ENCODE peak calls at places on chromosomes 2 and 18, in eight cellular contexts. U is transverse colon, B is Panc1, K is stomach, O is suprapubic skin, Q is HCT116, C is breast epithelium, X is esophagus muscularis mucosa. A is an unnamed sample.

GRCh38 chr2:121529439-121530209 is 1.1 kb upstream of the RNU4ATAC start:
- DNase-seq in K (peak), B (no peak), Q (no peak), O (peak), C (no peak), U (peak), X (peak), A (peak)

GRCh38 chr2:134320930-134321329 is 67.1 kb downstream of the MGAT5 start:
- DNase-seq in K (no peak), O (no peak), B (no peak), X (no peak), C (no peak), U (peak), Q (no peak), A (no peak)

GRCh38 chr2:52542297-52542696 is 1225.3 kb upstream of the CHAC2 start:
- DNase-seq in Q (no peak), K (no peak), O (no peak), B (no peak), U (no peak), C (no peak), X (no peak), A (no peak)

GRCh38 chr2:26692814-26693286 is 328 bp downstream of the KCNK3 start:
- DNase-seq in O (no peak), K (no peak), C (no peak), B (no peak), U (no peak), Q (no peak), X (no peak), A (no peak)

GRCh38 chr2:222907790-222908431 is 47.1 kb downstream of the ACSL3 start:
- DNase-seq in Q (no peak), O (no peak), K (no peak), B (no peak), C (no peak), U (no peak), X (no peak), A (no peak)

GRCh38 chr18:53797998-53798397 is 426.5 kb downstream of the MBD2 start:
- DNase-seq in C (no peak), Q (no peak), X (no peak), U (peak), O (no peak), K (no peak), B (no peak), A (no peak)

GRCh38 chr2:219713110-219713509 is 85.7 kb downstream of the SLC4A3 start:
- DNase-seq in U (no peak), X (peak), B (no peak), C (no peak), K (no peak), O (no peak), Q (no peak), A (no peak)

GRCh38 chr2:204074434-204074833 is 137.9 kb downstream of the ICOS start:
- DNase-seq in X (no peak), O (no peak), B (no peak), Q (no peak), C (no peak), U (no peak), K (no peak), A (no peak)

GRCh38 chr2:212484563-212485080 is 54.0 kb downstream of the ERBB4 start:
- DNase-seq in U (no peak), K (no peak), C (no peak), B (no peak), X (no peak), O (no peak), Q (no peak), A (no peak)

DNA sequence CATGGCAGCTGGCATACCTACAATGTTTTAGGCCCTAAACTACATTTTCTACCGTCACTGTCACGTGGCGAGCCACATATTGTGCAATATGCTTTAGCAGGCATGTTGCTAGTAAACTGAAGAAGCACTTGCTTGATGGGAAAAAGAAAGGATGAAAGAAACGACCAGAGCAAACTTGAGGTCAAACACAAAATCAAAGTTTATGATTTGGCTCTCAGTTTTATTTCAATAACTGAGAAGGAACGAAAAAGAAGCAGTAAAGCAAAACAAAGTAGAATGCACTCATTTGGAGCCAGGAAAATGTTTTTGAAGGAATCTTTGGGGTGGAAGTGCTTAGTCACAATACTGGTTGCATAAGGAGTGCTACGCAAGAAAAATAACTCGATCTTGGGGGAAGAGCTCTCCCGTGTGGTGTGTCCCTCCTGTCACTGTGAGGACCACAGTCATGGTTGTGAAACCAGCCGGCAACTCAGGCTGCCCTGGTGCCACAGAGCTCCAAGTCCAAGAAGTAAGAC is 349.8 kb downstream of the RBM43 start:
- DNase-seq in K (peak), O (peak), Q (no peak), B (peak), U (peak), C (no peak), X (no peak), A (no peak)
- H3K4me3 ChIP-seq in K (no peak), O (no peak), Q (no peak), B (no peak), U (no peak), C (peak), X (no peak), A (no peak)

GRCh38 chr18:3596324-3597158 is 146.6 kb downstream of the TGIF1 start:
- DNase-seq in K (peak), B (no peak), C (no peak), X (no peak), Q (no peak), U (peak), O (no peak), A (no peak)
- TF ChIP-seq POLR2AphosphoS5 in K (peak), B (peak), C (peak), X (no peak), Q (peak), U (peak), O (no peak), A (no peak)

DNA sequence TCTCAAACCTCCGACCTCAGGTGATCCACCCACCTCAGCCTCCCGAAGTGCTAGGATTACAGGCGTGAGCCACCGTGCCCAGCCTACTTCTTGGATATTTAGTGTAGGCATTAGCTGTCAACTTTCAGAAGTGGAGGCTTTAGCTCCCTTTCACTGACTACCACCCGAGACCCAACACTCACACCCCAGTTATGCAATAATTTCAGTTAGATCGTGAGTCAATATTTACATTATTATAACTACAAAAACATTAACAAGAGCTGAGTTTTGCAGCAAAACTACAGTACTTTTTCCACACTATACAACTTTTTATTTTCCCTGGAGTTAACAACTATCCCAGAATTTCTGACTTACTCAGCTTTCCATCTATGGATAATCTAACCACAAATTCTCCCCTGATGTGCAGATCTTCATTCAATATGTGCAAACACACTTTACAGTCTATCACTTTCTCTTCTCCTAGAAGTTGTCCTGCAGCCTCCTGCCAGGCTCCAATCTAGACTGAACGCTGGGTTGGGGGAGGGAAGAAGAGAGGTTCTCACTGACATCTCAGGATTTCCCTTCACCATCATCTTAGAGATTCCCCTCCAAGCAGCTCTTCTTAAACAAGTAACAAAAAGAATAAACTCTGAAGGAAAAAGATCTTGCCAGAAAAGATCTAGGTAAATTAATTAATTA is 10.1 kb downstream of the TBC1D8 start:
- DNase-seq in O (no peak), X (no peak), B (no peak), Q (no peak), K (no peak), U (no peak), C (no peak), A (no peak)
- H3K4me3 ChIP-seq in O (no peak), X (no peak), B (peak), Q (no peak), K (no peak), U (no peak), C (no peak), A (no peak)

DNA sequence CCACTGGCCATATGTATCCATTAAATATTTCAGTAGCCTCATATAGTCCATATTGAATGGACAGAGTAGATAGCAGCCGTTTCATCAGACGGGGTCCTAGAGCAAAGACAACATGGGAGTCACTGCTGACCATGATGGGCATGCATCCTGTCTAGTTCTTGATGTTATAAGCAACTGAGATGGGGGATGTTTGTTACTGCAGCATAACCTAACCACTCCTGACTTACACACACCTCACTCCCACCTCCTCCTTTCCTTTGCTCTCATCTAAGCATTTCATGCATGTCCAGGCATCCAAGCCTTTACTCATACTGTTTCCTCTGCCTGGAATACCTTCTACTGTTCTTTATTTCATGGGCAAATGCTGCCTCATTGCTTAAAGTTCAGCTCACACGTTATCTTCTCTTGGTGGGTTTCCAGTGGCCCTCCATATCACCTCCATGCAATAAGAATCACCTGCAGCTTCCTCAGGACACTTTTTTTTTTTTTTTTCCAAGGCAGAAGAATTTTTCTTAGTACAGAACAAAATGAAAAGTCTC is 87.8 kb downstream of the DDX1 start:
- DNase-seq in U (no peak), O (no peak), K (no peak), C (no peak), B (no peak), X (no peak), Q (no peak), A (no peak)
- TF ChIP-seq POLR2AphosphoS5 in U (no peak), O (no peak), K (no peak), C (no peak), B (no peak), X (no peak), Q (no peak), A (no peak)